ENCODE peak calls at places on chromosomes 2 and 18, in four cellular contexts. One of them, this sample, is unnamed.
A peak's percentile ranks its signal among the peaks of the same experiment; 100 is the strongest.

GRCh38 chr2:133854603-133855200 is 286.4 kb upstream of the NCKAP5 start:
- DNase-seq in K562: no peak
- DNase-seq in HepG2: no peak
- DNase-seq in H1: no peak
- DNase-seq in this sample: no peak

GRCh38 chr18:11246883-11247282 is 97.5 kb upstream of the PIEZO2 start:
- DNase-seq in K562: no peak
- DNase-seq in HepG2: no peak
- DNase-seq in H1: no peak
- DNase-seq in this sample: no peak

GRCh38 chr2:18286897-18287296 is 273.6 kb downstream of the RDH14 start:
- DNase-seq in K562: no peak
- DNase-seq in HepG2: no peak
- DNase-seq in H1: no peak
- DNase-seq in this sample: no peak

GRCh38 chr2:131659168-131659572 is 131.5 kb downstream of the CCDC74A start:
- DNase-seq in K562: no peak
- DNase-seq in HepG2: no peak
- DNase-seq in H1: no peak
- DNase-seq in this sample: no peak

GRCh38 chr2:87401726-87402345 is 346.1 kb upstream of the PLGLB2 start:
- DNase-seq in K562: no peak
- DNase-seq in HepG2: no peak
- DNase-seq in H1: peak; percentile 22
- DNase-seq in this sample: no peak

GRCh38 chr2:55111570-55112228 is 61.4 kb upstream of the RTN4 start:
- DNase-seq in K562: peak; percentile 87
- DNase-seq in HepG2: peak; percentile 68
- DNase-seq in H1: no peak
- DNase-seq in this sample: no peak

GRCh38 chr2:193584001-193584400 is 1389.3 kb upstream of the TMEFF2 start:
- DNase-seq in K562: peak; percentile 11
- DNase-seq in HepG2: peak; percentile 30
- DNase-seq in H1: peak; percentile 69
- DNase-seq in this sample: no peak

GRCh38 chr2:191740016-191740419 is 62.1 kb downstream of the NABP1 start:
- DNase-seq in K562: no peak
- DNase-seq in HepG2: no peak
- DNase-seq in H1: no peak
- DNase-seq in this sample: peak; percentile 20

GRCh38 chr18:47870605-47871004 is 59.9 kb downstream of the SMAD2 start:
- DNase-seq in K562: no peak
- DNase-seq in HepG2: no peak
- DNase-seq in H1: no peak
- DNase-seq in this sample: no peak

GRCh38 chr2:67600946-67601345 is 203.8 kb downstream of the ETAA1 start:
- DNase-seq in K562: no peak
- DNase-seq in HepG2: no peak
- DNase-seq in H1: no peak
- DNase-seq in this sample: no peak

GRCh38 chr2:241901500-241902351 is 32.2 kb downstream of the RTP5 start:
- DNase-seq in K562: no peak
- DNase-seq in HepG2: no peak
- DNase-seq in H1: peak; percentile 59
- DNase-seq in this sample: no peak

GRCh38 chr2:27729198-27729597 is 42.3 kb upstream of the MRPL33 start:
- DNase-seq in K562: no peak
- DNase-seq in HepG2: no peak
- DNase-seq in H1: no peak
- DNase-seq in this sample: no peak

GRCh38 chr2:152106464-152106863 is 7.6 kb upstream of the CACNB4 start:
- DNase-seq in K562: no peak
- DNase-seq in HepG2: no peak
- DNase-seq in H1: no peak
- DNase-seq in this sample: no peak

GRCh38 chr2:240295256-240296103 is 140.0 kb upstream of the GPC1 start:
- DNase-seq in K562: no peak
- DNase-seq in HepG2: no peak
- DNase-seq in H1: peak; percentile 29
- DNase-seq in this sample: no peak
- TF ChIP-seq CBX5 in K562: no peak
- TF ChIP-seq CBX5 in HepG2: no peak
- TF ChIP-seq CBX5 in H1: no peak
- TF ChIP-seq CBX5 in this sample: no peak

GRCh38 chr18:29164020-29164706 is 987.2 kb upstream of the CDH2 start:
- DNase-seq in K562: no peak
- DNase-seq in HepG2: peak; percentile 3
- DNase-seq in H1: no peak
- DNase-seq in this sample: no peak
- TF ChIP-seq SRF in K562: no peak
- TF ChIP-seq SRF in HepG2: no peak
- TF ChIP-seq SRF in H1: no peak
- TF ChIP-seq SRF in this sample: no peak

DNA sequence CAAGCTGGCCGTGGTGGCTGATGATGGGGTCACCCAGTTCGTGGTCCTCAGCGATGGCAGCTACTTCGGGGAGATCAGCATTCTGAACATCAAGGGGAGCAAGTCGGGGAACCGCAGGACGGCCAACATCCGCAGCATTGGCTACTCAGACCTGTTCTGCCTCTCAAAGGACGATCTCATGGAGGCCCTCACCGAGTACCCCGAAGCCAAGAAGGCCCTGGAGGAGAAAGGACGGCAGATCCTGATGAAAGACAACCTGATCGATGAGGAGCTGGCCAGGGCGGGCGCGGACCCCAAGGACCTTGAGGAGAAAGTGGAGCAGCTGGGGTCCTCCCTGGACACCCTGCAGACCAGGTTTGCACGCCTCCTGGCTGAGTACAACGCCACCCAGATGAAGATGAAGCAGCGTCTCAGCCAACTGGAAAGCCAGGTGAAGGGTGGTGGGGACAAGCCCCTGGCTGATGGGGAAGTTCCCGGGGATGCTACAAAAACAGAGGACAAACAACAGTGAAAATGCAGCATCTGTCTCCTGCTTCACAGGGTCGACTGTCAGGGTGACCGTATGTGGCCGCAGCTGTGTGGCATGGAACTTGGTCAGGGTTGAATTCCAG is 47.8 kb upstream of the INPP4A start:
- DNase-seq in K562: no peak
- DNase-seq in HepG2: no peak
- DNase-seq in H1: no peak
- DNase-seq in this sample: no peak
- TF ChIP-seq CBX5 in K562: no peak
- TF ChIP-seq CBX5 in HepG2: no peak
- TF ChIP-seq CBX5 in H1: no peak
- TF ChIP-seq CBX5 in this sample: no peak

GRCh38 chr2:101675512-101675911 is 22.0 kb upstream of the MAP4K4 start:
- DNase-seq in K562: no peak
- DNase-seq in HepG2: no peak
- DNase-seq in H1: no peak
- DNase-seq in this sample: peak; percentile 75
- TF ChIP-seq SRF in K562: no peak
- TF ChIP-seq SRF in HepG2: no peak
- TF ChIP-seq SRF in H1: no peak
- TF ChIP-seq SRF in this sample: no peak

GRCh38 chr2:58918138-58918537 is 677.0 kb upstream of the FANCL start:
- DNase-seq in K562: no peak
- DNase-seq in HepG2: no peak
- DNase-seq in H1: no peak
- DNase-seq in this sample: no peak
- TF ChIP-seq CBX5 in K562: no peak
- TF ChIP-seq CBX5 in HepG2: no peak
- TF ChIP-seq CBX5 in H1: no peak
- TF ChIP-seq CBX5 in this sample: no peak

DNA sequence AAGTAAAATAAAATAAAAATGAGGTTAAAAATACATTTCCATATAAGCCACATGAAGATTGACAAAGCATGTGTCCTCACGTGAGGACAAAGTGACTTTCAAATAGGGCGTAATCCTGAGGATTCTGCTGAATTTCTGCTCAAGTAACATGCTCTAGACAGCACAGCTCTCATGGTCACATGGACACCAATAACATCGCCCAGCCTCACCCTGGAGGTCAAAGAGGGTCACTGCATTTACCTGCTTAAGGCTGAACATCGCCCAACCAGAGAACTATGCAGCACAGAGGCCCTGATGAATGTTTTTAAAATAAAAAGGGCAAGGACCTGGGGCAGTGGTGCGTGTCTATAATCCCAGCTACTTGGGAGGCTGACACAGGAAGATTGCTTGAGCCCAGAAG is 30.2 kb downstream of the TGFBRAP1 start:
- DNase-seq in K562: peak; percentile 29
- DNase-seq in HepG2: peak; percentile 23
- DNase-seq in H1: no peak
- DNase-seq in this sample: no peak
- TF ChIP-seq SRF in K562: no peak
- TF ChIP-seq SRF in HepG2: no peak
- TF ChIP-seq SRF in H1: no peak
- TF ChIP-seq SRF in this sample: no peak

GRCh38 chr2:109123586-109124201 is 5.3 kb upstream of the SH3RF3 start:
- DNase-seq in K562: no peak
- DNase-seq in HepG2: no peak
- DNase-seq in H1: peak; percentile 8
- DNase-seq in this sample: no peak
- TF ChIP-seq CBX5 in K562: no peak
- TF ChIP-seq CBX5 in HepG2: no peak
- TF ChIP-seq CBX5 in H1: no peak
- TF ChIP-seq CBX5 in this sample: no peak

GRCh38 chr2:23685706-23686105 is 241.2 kb downstream of the ATAD2B start:
- DNase-seq in K562: no peak
- DNase-seq in HepG2: no peak
- DNase-seq in H1: no peak
- DNase-seq in this sample: no peak

GRCh38 chr2:23683001-23683400 is 243.9 kb downstream of the ATAD2B start:
- DNase-seq in K562: no peak
- DNase-seq in HepG2: no peak
- DNase-seq in H1: no peak
- DNase-seq in this sample: no peak

GRCh38 chr2:23685201-23685600 is 241.7 kb downstream of the ATAD2B start:
- DNase-seq in K562: no peak
- DNase-seq in HepG2: no peak
- DNase-seq in H1: no peak
- DNase-seq in this sample: no peak

GRCh38 chr2:23686405-23687029 is 240.4 kb downstream of the ATAD2B start:
- DNase-seq in K562: no peak
- DNase-seq in HepG2: no peak
- DNase-seq in H1: no peak
- DNase-seq in this sample: no peak

GRCh38 chr2:23684540-23685176 is 242.3 kb downstream of the ATAD2B start:
- DNase-seq in K562: no peak
- DNase-seq in HepG2: no peak
- DNase-seq in H1: no peak
- DNase-seq in this sample: no peak
- TF ChIP-seq SRF in K562: no peak
- TF ChIP-seq SRF in HepG2: no peak
- TF ChIP-seq SRF in H1: no peak
- TF ChIP-seq SRF in this sample: no peak

DNA sequence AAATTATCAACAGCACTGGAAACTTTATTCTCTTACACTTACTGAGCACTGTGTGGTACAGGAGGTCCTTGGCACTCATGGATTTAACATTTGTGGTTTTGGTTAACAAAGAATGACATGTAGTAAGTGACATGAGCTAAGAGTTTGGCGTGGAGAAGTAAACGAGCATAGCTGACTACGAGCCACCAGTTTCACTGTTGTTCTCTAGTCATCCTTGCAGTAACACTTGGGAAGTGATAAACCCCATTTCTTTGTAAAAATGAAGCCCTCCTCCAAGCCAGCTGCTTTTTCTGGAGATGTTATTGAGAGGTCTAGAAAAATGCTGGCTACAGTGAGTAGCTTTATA is 32.7 kb downstream of the QPCT start:
- DNase-seq in K562: no peak
- DNase-seq in HepG2: no peak
- DNase-seq in H1: peak; percentile 20
- DNase-seq in this sample: peak; percentile 40
- TF ChIP-seq CBX5 in K562: no peak
- TF ChIP-seq CBX5 in HepG2: no peak
- TF ChIP-seq CBX5 in H1: no peak
- TF ChIP-seq CBX5 in this sample: no peak